ENCODE peak calls at places on chromosomes 4 and X, in six cellular contexts. One of them, this sample, is unnamed.

GRCh38 chr4:42555828-42556227 is 101.1 kb downstream of the ATP8A1 start:
- DNase-seq in HCT116: no peak
- DNase-seq in A549: no peak
- DNase-seq in IMR-90: no peak
- DNase-seq in fibroblast of lung: peak; percentile 30
- DNase-seq in mesendoderm: no peak
- DNase-seq in this sample: peak; percentile 0

GRCh38 chr4:30362436-30362835 is 357.7 kb upstream of the PCDH7 start:
- DNase-seq in mesendoderm: no peak
- DNase-seq in HCT116: no peak
- DNase-seq in fibroblast of lung: no peak
- DNase-seq in A549: no peak
- DNase-seq in IMR-90: no peak
- DNase-seq in this sample: no peak

GRCh38 chr4:182143822-182144620 is 99.2 kb upstream of the TENM3 start:
- DNase-seq in A549: peak; percentile 40
- DNase-seq in mesendoderm: peak; percentile 91
- DNase-seq in HCT116: no peak
- DNase-seq in fibroblast of lung: peak; percentile 92
- DNase-seq in IMR-90: peak; percentile 83
- DNase-seq in this sample: peak; percentile 88

GRCh38 chrX:118652717-118653116 is 74.7 kb upstream of the IL13RA1 start:
- DNase-seq in fibroblast of lung: peak; percentile 20
- DNase-seq in A549: no peak
- DNase-seq in IMR-90: peak; percentile 58
- DNase-seq in mesendoderm: no peak
- DNase-seq in HCT116: no peak
- DNase-seq in this sample: no peak

GRCh38 chrX:39497717-39498265 is 600.0 kb downstream of the BCOR start:
- DNase-seq in IMR-90: no peak
- DNase-seq in HCT116: no peak
- DNase-seq in mesendoderm: no peak
- DNase-seq in A549: no peak
- DNase-seq in fibroblast of lung: no peak
- DNase-seq in this sample: no peak

GRCh38 chrX:118726887-118727685 is at the start of gene IL13RA1:
- DNase-seq in A549: peak; percentile 89
- DNase-seq in IMR-90: peak; percentile 76
- DNase-seq in HCT116: peak; percentile 60
- DNase-seq in mesendoderm: peak; percentile 94
- DNase-seq in fibroblast of lung: peak; percentile 83
- DNase-seq in this sample: peak; percentile 84

GRCh38 chrX:12979630-12980015 is 4.7 kb downstream of the TMSB4X start:
- DNase-seq in IMR-90: peak; percentile 30
- DNase-seq in fibroblast of lung: peak; percentile 10
- DNase-seq in A549: no peak
- DNase-seq in mesendoderm: no peak
- DNase-seq in HCT116: no peak
- DNase-seq in this sample: no peak

GRCh38 chrX:14963447-14964236 is 90.4 kb downstream of the MOSPD2 start:
- DNase-seq in IMR-90: peak; percentile 47
- DNase-seq in A549: peak; percentile 3
- DNase-seq in mesendoderm: no peak
- DNase-seq in HCT116: peak; percentile 49
- DNase-seq in fibroblast of lung: peak; percentile 75
- DNase-seq in this sample: peak; percentile 90

GRCh38 chr4:122012735-122013134 is 60.9 kb upstream of the TRPC3 start:
- DNase-seq in HCT116: no peak
- DNase-seq in A549: no peak
- DNase-seq in fibroblast of lung: peak; percentile 71
- DNase-seq in mesendoderm: no peak
- DNase-seq in IMR-90: peak; percentile 55
- DNase-seq in this sample: no peak

GRCh38 chr4:169098969-169099685 is 89.1 kb upstream of the CBR4 start:
- DNase-seq in IMR-90: peak; percentile 19
- DNase-seq in HCT116: no peak
- DNase-seq in fibroblast of lung: no peak
- DNase-seq in mesendoderm: no peak
- DNase-seq in A549: no peak
- DNase-seq in this sample: no peak

GRCh38 chrX:71912156-71912555 is 1.5 kb downstream of the NHSL2 start:
- DNase-seq in A549: no peak
- DNase-seq in fibroblast of lung: no peak
- DNase-seq in HCT116: no peak
- DNase-seq in mesendoderm: peak; percentile 34
- DNase-seq in IMR-90: no peak
- DNase-seq in this sample: no peak

GRCh38 chr4:2942037-2942531 is 21.1 kb downstream of the NOP14 start:
- DNase-seq in fibroblast of lung: no peak
- DNase-seq in HCT116: no peak
- DNase-seq in mesendoderm: no peak
- DNase-seq in A549: no peak
- DNase-seq in IMR-90: no peak
- DNase-seq in this sample: no peak

GRCh38 chrX:50157545-50158125 is 43.2 kb downstream of the AKAP4 start:
- DNase-seq in A549: no peak
- DNase-seq in fibroblast of lung: no peak
- DNase-seq in HCT116: no peak
- DNase-seq in IMR-90: no peak
- DNase-seq in mesendoderm: no peak
- DNase-seq in this sample: no peak

GRCh38 chrX:150548684-150549083 is 19.7 kb upstream of the MTM1 start:
- DNase-seq in fibroblast of lung: peak; percentile 57
- DNase-seq in A549: no peak
- DNase-seq in mesendoderm: no peak
- DNase-seq in HCT116: no peak
- DNase-seq in IMR-90: peak; percentile 39
- DNase-seq in this sample: peak; percentile 61

GRCh38 chrX:135931644-135932487 is 38.4 kb downstream of the SAGE1 start:
- DNase-seq in fibroblast of lung: peak; percentile 20
- DNase-seq in mesendoderm: peak; percentile 47
- DNase-seq in A549: peak; percentile 42
- DNase-seq in IMR-90: peak; percentile 24
- DNase-seq in HCT116: peak; percentile 6
- DNase-seq in this sample: peak; percentile 23

GRCh38 chr4:683247-683897 is 5.6 kb downstream of the SLC49A3 start:
- DNase-seq in A549: no peak
- DNase-seq in IMR-90: no peak
- DNase-seq in mesendoderm: no peak
- DNase-seq in fibroblast of lung: no peak
- DNase-seq in HCT116: no peak
- DNase-seq in this sample: no peak

GRCh38 chr4:150782921-150783320 is 201.0 kb downstream of the MAB21L2 start:
- DNase-seq in A549: no peak
- DNase-seq in mesendoderm: peak; percentile 33
- DNase-seq in IMR-90: peak; percentile 4
- DNase-seq in HCT116: no peak
- DNase-seq in fibroblast of lung: peak; percentile 38
- DNase-seq in this sample: no peak

GRCh38 chr4:40980318-40980883 is 230.6 kb downstream of the NSUN7 start:
- DNase-seq in mesendoderm: peak; percentile 42
- DNase-seq in IMR-90: no peak
- DNase-seq in fibroblast of lung: no peak
- DNase-seq in HCT116: no peak
- DNase-seq in A549: no peak
- DNase-seq in this sample: peak; percentile 15

GRCh38 chrX:49111846-49112245 is 11.7 kb downstream of the GPKOW start:
- DNase-seq in fibroblast of lung: no peak
- DNase-seq in A549: no peak
- DNase-seq in IMR-90: no peak
- DNase-seq in HCT116: no peak
- DNase-seq in mesendoderm: no peak
- DNase-seq in this sample: no peak

GRCh38 chr4:7451434-7451789 is 16.7 kb upstream of the PSAPL1 start:
- DNase-seq in IMR-90: no peak
- DNase-seq in mesendoderm: no peak
- DNase-seq in fibroblast of lung: no peak
- DNase-seq in A549: no peak
- DNase-seq in HCT116: no peak
- DNase-seq in this sample: no peak

GRCh38 chr4:89299153-89299789 is 8.3 kb downstream of the GPRIN3 start:
- DNase-seq in HCT116: no peak
- DNase-seq in mesendoderm: no peak
- DNase-seq in IMR-90: no peak
- DNase-seq in A549: peak; percentile 64
- DNase-seq in fibroblast of lung: no peak
- DNase-seq in this sample: no peak

GRCh38 chrX:37812110-37812509 is 32.3 kb downstream of the CYBB start:
- DNase-seq in fibroblast of lung: no peak
- DNase-seq in IMR-90: no peak
- DNase-seq in mesendoderm: no peak
- DNase-seq in HCT116: no peak
- DNase-seq in A549: no peak
- DNase-seq in this sample: no peak

GRCh38 chrX:118772051-118772450 is 44.6 kb downstream of the IL13RA1 start:
- DNase-seq in A549: no peak
- DNase-seq in mesendoderm: no peak
- DNase-seq in IMR-90: no peak
- DNase-seq in fibroblast of lung: no peak
- DNase-seq in HCT116: no peak
- DNase-seq in this sample: peak; percentile 11

GRCh38 chr4:5469151-5469775 is 239.1 kb downstream of the EVC2 start:
- DNase-seq in fibroblast of lung: no peak
- DNase-seq in HCT116: no peak
- DNase-seq in IMR-90: no peak
- DNase-seq in A549: no peak
- DNase-seq in mesendoderm: no peak
- DNase-seq in this sample: no peak

GRCh38 chrX:130085551-130085986 is 24.7 kb downstream of the ELF4 start:
- DNase-seq in IMR-90: peak; percentile 16
- DNase-seq in HCT116: no peak
- DNase-seq in A549: no peak
- DNase-seq in mesendoderm: no peak
- DNase-seq in fibroblast of lung: peak; percentile 21
- DNase-seq in this sample: no peak
- H3K27ac ChIP-seq in IMR-90: no peak overlapping the region
- H3K27ac ChIP-seq in HCT116: no peak overlapping the region
- H3K27ac ChIP-seq in A549: no peak overlapping the region
- H3K27ac ChIP-seq in mesendoderm: no peak overlapping the region
- H3K27ac ChIP-seq in fibroblast of lung: no peak overlapping the region
- H3K27ac ChIP-seq in this sample: no peak overlapping the region

GRCh38 chr4:38802561-38803355 is 1.8 kb downstream of the TLR1 start:
- DNase-seq in A549: peak; percentile 13
- DNase-seq in HCT116: no peak
- DNase-seq in fibroblast of lung: no peak
- DNase-seq in IMR-90: no peak
- DNase-seq in mesendoderm: peak; percentile 33
- DNase-seq in this sample: no peak

GRCh38 chr4:38805530-38806145 is 1.0 kb upstream of the TLR1 start:
- DNase-seq in HCT116: no peak
- DNase-seq in IMR-90: no peak
- DNase-seq in mesendoderm: no peak
- DNase-seq in A549: no peak
- DNase-seq in fibroblast of lung: peak; percentile 10
- DNase-seq in this sample: no peak

GRCh38 chr4:38800956-38801450 is 3.6 kb downstream of the TLR1 start:
- DNase-seq in fibroblast of lung: peak; percentile 25
- DNase-seq in IMR-90: no peak
- DNase-seq in HCT116: no peak
- DNase-seq in A549: no peak
- DNase-seq in mesendoderm: no peak
- DNase-seq in this sample: no peak

GRCh38 chr4:38804654-38805295 is at the start of gene TLR1:
- DNase-seq in A549: peak; percentile 56
- DNase-seq in fibroblast of lung: peak; percentile 54
- DNase-seq in IMR-90: peak; percentile 64
- DNase-seq in HCT116: peak; percentile 18
- DNase-seq in mesendoderm: peak; percentile 11
- DNase-seq in this sample: peak; percentile 43

DNA sequence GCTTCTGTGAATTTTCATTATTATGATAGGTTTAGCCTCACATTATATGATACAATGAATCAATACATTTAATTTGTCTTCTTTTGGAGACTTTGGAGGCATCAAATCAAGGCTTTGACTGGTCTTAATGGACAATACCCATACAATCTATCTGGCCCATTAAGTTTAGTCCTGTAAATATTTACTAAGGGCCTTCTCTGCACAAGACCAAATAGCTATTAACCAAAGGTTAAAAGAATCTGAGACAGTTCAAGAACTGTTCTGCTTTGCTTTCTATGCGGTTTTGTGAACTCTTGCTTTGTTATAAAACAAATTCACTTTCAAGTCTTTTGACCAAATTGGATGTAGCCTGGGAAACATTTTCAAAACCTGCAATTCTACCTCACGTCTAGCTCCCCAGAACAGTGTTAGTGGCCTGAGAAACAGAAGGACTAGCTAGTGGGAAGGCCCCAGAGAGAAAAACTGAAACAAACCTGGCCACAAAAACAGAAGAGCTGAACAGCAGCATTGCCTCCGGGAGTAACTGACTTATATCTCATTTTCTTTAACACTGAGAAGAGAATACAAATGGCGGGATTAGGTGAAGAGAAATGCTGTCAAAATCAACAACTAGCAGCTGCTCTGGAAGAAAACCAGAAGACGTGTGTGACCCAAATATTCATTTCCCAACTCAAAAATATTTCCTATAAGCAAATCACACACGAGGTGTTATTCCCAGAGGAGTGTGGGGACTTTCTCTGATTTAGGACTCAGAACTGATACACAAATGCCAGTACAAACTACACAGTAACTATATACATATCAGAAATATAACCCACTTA is 548 bp downstream of the TLR1 start:
- DNase-seq in mesendoderm: no peak
- DNase-seq in fibroblast of lung: no peak
- DNase-seq in HCT116: no peak
- DNase-seq in A549: no peak
- DNase-seq in IMR-90: no peak
- DNase-seq in this sample: no peak
- H3K4me2 ChIP-seq in mesendoderm: no peak overlapping the region
- H3K4me2 ChIP-seq in fibroblast of lung: no peak overlapping the region
- H3K4me2 ChIP-seq in HCT116: no peak overlapping the region
- H3K4me2 ChIP-seq in A549: peak overlapping the region; percentile 41
- H3K4me2 ChIP-seq in IMR-90: no peak overlapping the region
- H3K4me2 ChIP-seq in this sample: peak overlapping the region; percentile 52

GRCh38 chrX:16188687-16189086 is 21.4 kb downstream of the MAGEB17 start:
- DNase-seq in fibroblast of lung: peak; percentile 61
- DNase-seq in A549: no peak
- DNase-seq in HCT116: no peak
- DNase-seq in mesendoderm: no peak
- DNase-seq in IMR-90: peak; percentile 57
- DNase-seq in this sample: peak; percentile 4
- H3K27ac ChIP-seq in fibroblast of lung: no peak overlapping the region
- H3K27ac ChIP-seq in A549: no peak overlapping the region
- H3K27ac ChIP-seq in HCT116: no peak overlapping the region
- H3K27ac ChIP-seq in mesendoderm: no peak overlapping the region
- H3K27ac ChIP-seq in IMR-90: no peak overlapping the region
- H3K27ac ChIP-seq in this sample: no peak overlapping the region

GRCh38 chrX:78046362-78046761 is 57.7 kb upstream of the PGK1 start:
- DNase-seq in HCT116: no peak
- DNase-seq in IMR-90: no peak
- DNase-seq in A549: no peak
- DNase-seq in mesendoderm: no peak
- DNase-seq in fibroblast of lung: no peak
- DNase-seq in this sample: no peak
- H3K4me2 ChIP-seq in HCT116: no peak overlapping the region
- H3K4me2 ChIP-seq in IMR-90: no peak overlapping the region
- H3K4me2 ChIP-seq in A549: no peak overlapping the region
- H3K4me2 ChIP-seq in mesendoderm: no peak overlapping the region
- H3K4me2 ChIP-seq in fibroblast of lung: no peak overlapping the region
- H3K4me2 ChIP-seq in this sample: no peak overlapping the region

GRCh38 chr4:152529880-152530279 is 6.0 kb downstream of the FBXW7 start:
- DNase-seq in IMR-90: no peak
- DNase-seq in mesendoderm: no peak
- DNase-seq in fibroblast of lung: no peak
- DNase-seq in A549: no peak
- DNase-seq in HCT116: no peak
- DNase-seq in this sample: no peak
- H3K27ac ChIP-seq in IMR-90: no peak overlapping the region
- H3K27ac ChIP-seq in mesendoderm: no peak overlapping the region
- H3K27ac ChIP-seq in fibroblast of lung: no peak overlapping the region
- H3K27ac ChIP-seq in A549: no peak overlapping the region
- H3K27ac ChIP-seq in HCT116: no peak overlapping the region
- H3K27ac ChIP-seq in this sample: no peak overlapping the region

This sample was measured in mammary epithelial cell.